ENCODE peak calls at places on chromosomes 13 and 19, in eight cellular contexts. G is left ventricle myocardium inferior; M is epithelial cell of proximal tubule; Y is right atrium auricular region; C is endothelial cell; K is CD8-positive, alpha-beta T cell; R is activated B cell treated with CpG ODN at 0.5 μM for 24 hours; Q is fibroblast of the aortic adventitia. S is an unnamed sample.

GRCh38 chr19:8404391-8405151 is 8.5 kb upstream of the MARCHF2 start:
- DNase-seq in G (no peak), M (no peak), Y (no peak), C (no peak), K (no peak), R (no peak), Q (no peak), S (no peak)

GRCh38 chr13:40388617-40389016 is 277.8 kb downstream of the FOXO1 start:
- DNase-seq in G (no peak), M (no peak), Y (no peak), C (no peak), K (peak), R (peak), Q (no peak), S (peak)

GRCh38 chr13:32824671-32825070 is 191.6 kb upstream of the KL start:
- DNase-seq in G (no peak), M (peak), Y (no peak), C (no peak), K (no peak), R (no peak), Q (peak), S (no peak)

GRCh38 chr13:39417643-39418042 is 185.3 kb downstream of the LHFPL6 start:
- DNase-seq in G (no peak), M (no peak), Y (no peak), C (no peak), K (no peak), R (no peak), Q (peak), S (no peak)

GRCh38 chr19:35087393-35087792 is 28.2 kb upstream of the FXYD3 start:
- DNase-seq in G (no peak), M (no peak), Y (no peak), C (no peak), K (no peak), R (no peak), Q (no peak), S (no peak)

GRCh38 chr13:39818953-39819352 is 163.5 kb downstream of the COG6 start:
- DNase-seq in G (no peak), M (no peak), Y (no peak), C (no peak), K (no peak), R (no peak), Q (no peak), S (no peak)

GRCh38 chr19:23509686-23510450 is 114.6 kb upstream of the ZNF91 start:
- DNase-seq in G (no peak), M (no peak), Y (no peak), C (no peak), K (no peak), R (no peak), Q (no peak), S (no peak)

GRCh38 chr13:89846890-89847585 is 1500.4 kb upstream of the MIR17HG start:
- DNase-seq in G (no peak), M (no peak), Y (no peak), C (no peak), K (no peak), R (no peak), Q (no peak), S (no peak)

GRCh38 chr19:8337728-8338127 is 5.3 kb downstream of the KANK3 start:
- DNase-seq in G (no peak), M (no peak), Y (no peak), C (no peak), K (no peak), R (no peak), Q (no peak), S (no peak)

GRCh38 chr19:5128251-5128931 is 159.5 kb downstream of the KDM4B start:
- DNase-seq in G (peak), M (no peak), Y (peak), C (no peak), K (no peak), R (no peak), Q (peak), S (no peak)

GRCh38 chr13:94764576-94765321 is 52.4 kb upstream of the SOX21 start:
- DNase-seq in G (no peak), M (no peak), Y (no peak), C (no peak), K (no peak), R (no peak), Q (no peak), S (no peak)

GRCh38 chr13:59263531-59263930 is 900.2 kb downstream of the DIAPH3 start:
- DNase-seq in G (no peak), M (no peak), Y (no peak), C (no peak), K (no peak), R (no peak), Q (no peak), S (no peak)

GRCh38 chr13:30719521-30719914 is 15.8 kb upstream of the ALOX5AP start:
- DNase-seq in G (no peak), M (no peak), Y (no peak), C (no peak), K (no peak), R (no peak), Q (no peak), S (no peak)

GRCh38 chr19:46394398-46394797 is 19.0 kb downstream of the CCDC8 start:
- DNase-seq in G (no peak), M (no peak), Y (no peak), C (no peak), K (no peak), R (no peak), Q (peak), S (no peak)

GRCh38 chr13:43132228-43132627 is 108.8 kb downstream of the DNAJC15 start:
- DNase-seq in G (no peak), M (peak), Y (no peak), C (peak), K (no peak), R (no peak), Q (peak), S (peak)

GRCh38 chr13:111666377-111666776 is 345.9 kb downstream of the TEX29 start:
- DNase-seq in G (no peak), M (no peak), Y (no peak), C (no peak), K (no peak), R (no peak), Q (no peak), S (no peak)

GRCh38 chr13:48530833-48531232 is 2.0 kb downstream of the RCBTB2 start:
- DNase-seq in G (no peak), M (no peak), Y (no peak), C (no peak), K (no peak), R (no peak), Q (no peak), S (no peak)

GRCh38 chr13:112896736-112897602 is 72.0 kb upstream of the MCF2L start:
- DNase-seq in G (peak), M (no peak), Y (no peak), C (no peak), K (no peak), R (no peak), Q (no peak), S (no peak)

GRCh38 chr13:53151692-53152421 is 123.2 kb downstream of the OLFM4 start:
- DNase-seq in G (no peak), M (no peak), Y (no peak), C (peak), K (no peak), R (no peak), Q (no peak), S (peak)

GRCh38 chr13:106602178-106602577 is 34.2 kb upstream of the ARGLU1 start:
- DNase-seq in G (no peak), M (no peak), Y (no peak), C (no peak), K (no peak), R (no peak), Q (no peak), S (no peak)

GRCh38 chr19:33055718-33056117 is 9.0 kb downstream of the RHPN2 start:
- DNase-seq in G (no peak), M (no peak), Y (no peak), C (no peak), K (no peak), R (no peak), Q (peak), S (no peak)

GRCh38 chr13:100347941-100348340 is 240.6 kb downstream of the GGACT start:
- DNase-seq in G (no peak), M (no peak), Y (no peak), C (no peak), K (no peak), R (no peak), Q (peak), S (no peak)

GRCh38 chr13:67351915-67352314 is 121.8 kb upstream of the PCDH9 start:
- DNase-seq in G (no peak), M (no peak), Y (no peak), C (no peak), K (no peak), R (no peak), Q (peak), S (no peak)

GRCh38 chr13:35818577-35819165 is 312.5 kb downstream of the DCLK1 start:
- DNase-seq in G (no peak), M (peak), Y (no peak), C (no peak), K (no peak), R (no peak), Q (peak), S (peak)

GRCh38 chr13:34207334-34207733 is 389.4 kb downstream of the RFC3 start:
- DNase-seq in G (peak), M (no peak), Y (no peak), C (no peak), K (no peak), R (no peak), Q (peak), S (no peak)

GRCh38 chr19:39144487-39145071 is 19.0 kb downstream of the PAK4 start:
- DNase-seq in G (no peak), M (no peak), Y (no peak), C (peak), K (no peak), R (no peak), Q (peak), S (no peak)

GRCh38 chr13:46179576-46180368 is 2.2 kb downstream of the LCP1 start:
- DNase-seq in G (peak), M (no peak), Y (no peak), C (no peak), K (peak), R (peak), Q (no peak), S (no peak)

GRCh38 chr13:51978836-51979556 is 32.3 kb downstream of the ATP7B start:
- DNase-seq in G (no peak), M (no peak), Y (no peak), C (no peak), K (no peak), R (no peak), Q (no peak), S (no peak)

GRCh38 chr13:114035583-114036501 is 62.0 kb upstream of the C13orf46 start:
- DNase-seq in G (peak), M (no peak), Y (peak), C (peak), K (no peak), R (no peak), Q (peak), S (no peak)

GRCh38 chr13:52797176-52797575 is 51.3 kb downstream of the PCDH8 start:
- DNase-seq in G (no peak), M (no peak), Y (no peak), C (no peak), K (no peak), R (no peak), Q (no peak), S (no peak)

GRCh38 chr19:45340232-45340898 is at the start of gene KLC3:
- DNase-seq in G (no peak), M (no peak), Y (no peak), C (peak), K (peak), R (peak), Q (no peak), S (peak)

GRCh38 chr13:62781866-62782265 is 1366.2 kb upstream of the PCDH20 start:
- DNase-seq in G (no peak), M (peak), Y (no peak), C (no peak), K (no peak), R (no peak), Q (no peak), S (no peak)

GRCh38 chr19:40191836-40192646 is 815 bp downstream of the MAP3K10 start:
- DNase-seq in G (no peak), M (no peak), Y (no peak), C (peak), K (no peak), R (peak), Q (peak), S (peak)

GRCh38 chr13:41345921-41346589 is 35.0 kb downstream of the NAA16 start:
- DNase-seq in G (no peak), M (no peak), Y (no peak), C (no peak), K (no peak), R (no peak), Q (peak), S (no peak)

GRCh38 chr19:18468517-18468916 is 30.6 kb upstream of the ISYNA1 start:
- DNase-seq in G (no peak), M (no peak), Y (no peak), C (no peak), K (no peak), R (no peak), Q (no peak), S (no peak)

GRCh38 chr19:18469245-18470107 is 31.5 kb upstream of the ISYNA1 start:
- DNase-seq in G (peak), M (peak), Y (peak), C (peak), K (peak), R (peak), Q (peak), S (peak)

GRCh38 chr19:18470787-18471186 is 32.9 kb upstream of the ISYNA1 start:
- DNase-seq in G (no peak), M (no peak), Y (no peak), C (no peak), K (no peak), R (no peak), Q (no peak), S (no peak)

GRCh38 chr19:18468930-18469244 is 31.0 kb upstream of the ISYNA1 start:
- DNase-seq in G (no peak), M (no peak), Y (no peak), C (no peak), K (no peak), R (no peak), Q (no peak), S (no peak)

DNA sequence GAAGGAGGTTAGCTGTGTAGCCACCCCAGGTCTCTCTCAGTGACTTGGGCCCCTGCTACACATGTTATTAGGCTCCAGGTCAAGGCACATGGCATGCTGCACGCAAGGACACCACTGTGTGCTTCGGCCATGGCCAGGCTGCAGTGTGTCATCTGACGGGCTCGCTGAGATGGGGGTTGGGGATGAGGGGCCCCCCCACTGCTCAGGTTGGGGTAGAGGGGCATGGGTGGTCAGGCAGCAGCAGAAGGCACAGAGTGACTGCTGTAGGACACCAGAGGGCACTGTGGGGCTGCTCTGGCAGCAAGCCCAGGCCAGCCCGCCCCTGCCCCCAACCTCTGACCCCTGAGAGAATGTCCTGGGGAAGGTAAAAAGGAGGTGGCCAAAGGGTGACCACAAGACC is 32.2 kb upstream of the ISYNA1 start:
- DNase-seq in G (no peak), M (no peak), Y (no peak), C (peak), K (no peak), R (no peak), Q (peak), S (peak)
- TF ChIP-seq CTCF in G (peak), M (peak), Y (no peak), C (no peak), K (no peak), R (no peak), Q (peak), S (peak)

DNA sequence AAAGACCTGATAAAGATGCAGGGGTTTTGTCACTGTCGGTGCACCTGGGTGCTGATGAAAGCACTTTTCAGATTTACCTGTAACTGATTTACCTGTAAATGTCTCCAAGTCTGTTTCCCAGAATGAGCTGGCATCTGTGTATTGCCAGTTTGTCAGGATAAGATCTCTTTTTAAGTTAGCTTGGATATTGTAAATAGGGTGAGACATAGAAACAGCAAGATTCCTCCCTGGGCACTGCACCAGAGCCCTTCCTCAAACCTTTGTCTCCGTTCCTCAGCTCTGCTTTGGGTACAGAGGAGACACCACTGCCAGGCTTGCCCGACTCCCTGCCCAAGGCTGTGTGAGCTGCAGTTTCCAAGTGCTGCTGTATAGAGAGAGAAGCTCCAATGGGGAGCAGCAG is 158.6 kb downstream of the TNFRSF19 start:
- DNase-seq in G (no peak), M (no peak), Y (no peak), C (no peak), K (no peak), R (no peak), Q (no peak), S (no peak)
- TF ChIP-seq CTCF in G (no peak), M (no peak), Y (no peak), C (no peak), K (no peak), R (no peak), Q (no peak), S (no peak)

DNA sequence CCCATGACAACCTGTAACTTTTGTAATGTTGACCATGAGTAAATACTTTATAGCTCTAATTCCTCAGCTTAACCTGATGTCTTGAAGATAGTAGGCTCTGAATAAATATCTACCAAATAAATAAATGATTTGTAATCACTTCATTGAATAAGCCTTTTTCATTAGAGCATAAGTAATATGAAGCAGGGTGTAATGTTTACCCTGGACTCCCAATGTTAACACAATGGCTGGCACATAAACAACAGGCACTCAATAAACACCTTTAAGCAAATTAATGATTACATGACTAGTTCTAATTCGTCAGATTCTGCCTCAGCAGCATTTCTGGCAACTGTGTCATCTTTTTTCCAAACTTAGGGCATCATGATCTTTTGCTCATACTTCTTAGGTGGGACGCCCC is 396.3 kb downstream of the LIG4 start:
- DNase-seq in G (no peak), M (no peak), Y (no peak), C (no peak), K (no peak), R (no peak), Q (no peak), S (no peak)
- TF ChIP-seq CTCF in G (no peak), M (no peak), Y (no peak), C (no peak), K (no peak), R (no peak), Q (no peak), S (no peak)

DNA sequence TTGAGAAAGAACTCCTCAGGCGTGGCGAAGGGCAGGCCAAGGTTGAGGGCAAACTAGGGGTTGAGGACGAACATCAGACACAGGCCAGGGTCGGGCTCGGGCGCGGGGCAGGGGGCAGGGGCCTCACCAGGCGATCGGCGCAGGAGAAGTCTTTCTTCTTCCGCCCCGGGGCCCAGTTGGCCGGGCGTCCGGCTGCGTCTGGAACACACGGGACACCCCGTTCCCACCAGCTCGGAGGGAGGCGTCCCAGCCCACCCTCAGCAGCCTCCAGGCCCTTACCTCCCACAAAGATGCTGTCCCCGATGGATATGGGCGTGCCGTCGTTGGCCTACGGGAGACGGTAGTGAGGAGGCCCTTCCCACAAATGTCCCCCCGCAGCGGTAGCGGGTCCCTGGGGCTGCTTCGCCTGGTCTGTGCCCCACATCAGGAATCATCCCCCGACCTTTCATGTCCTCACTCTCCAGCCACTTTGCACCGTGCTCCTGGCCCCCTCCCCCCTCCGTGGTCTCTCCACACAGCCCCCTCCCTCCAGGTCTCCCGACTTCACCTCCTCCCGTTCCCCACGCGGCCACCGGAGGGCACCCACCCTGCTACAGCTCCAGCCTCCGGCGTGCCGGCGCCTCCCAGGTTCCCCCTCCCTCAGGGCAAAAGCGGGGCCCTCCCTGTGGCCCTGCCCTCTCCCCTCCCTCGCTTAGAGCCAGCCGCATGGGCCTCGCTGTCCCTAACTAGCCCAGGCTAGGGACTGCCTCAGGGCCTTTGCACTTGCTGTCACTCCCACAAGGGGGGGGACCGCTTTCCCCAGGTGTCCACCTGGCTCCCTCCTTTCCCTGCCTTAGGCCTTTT is 4.7 kb downstream of the PNKP start:
- DNase-seq in G (no peak), M (no peak), Y (no peak), C (peak), K (no peak), R (no peak), Q (no peak), S (no peak)
- TF ChIP-seq CTCF in G (peak), M (peak), Y (no peak), C (no peak), K (no peak), R (no peak), Q (peak), S (no peak)

DNA sequence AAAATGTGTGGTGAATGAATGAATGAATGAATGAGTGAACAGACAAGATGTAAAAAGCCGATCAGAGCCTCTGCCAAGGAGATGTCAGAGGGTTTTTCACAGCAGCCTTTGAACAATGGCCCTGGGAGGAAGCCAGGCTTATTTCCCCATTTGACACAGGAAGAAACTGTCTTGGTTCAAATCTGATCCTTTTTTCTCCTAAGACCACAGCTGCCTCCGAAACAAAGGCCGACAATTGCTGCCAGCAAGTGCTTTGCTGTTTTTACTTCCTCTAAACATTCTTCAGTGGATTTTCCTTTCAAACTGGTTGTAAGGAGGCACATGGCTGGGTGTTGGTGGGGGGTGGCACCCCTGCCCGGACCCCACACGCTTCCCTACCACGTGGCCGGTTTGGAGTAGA is 44.2 kb upstream of the HOMER3 start:
- DNase-seq in G (no peak), M (no peak), Y (no peak), C (peak), K (no peak), R (no peak), Q (peak), S (no peak)
- TF ChIP-seq CTCF in G (no peak), M (no peak), Y (no peak), C (no peak), K (no peak), R (no peak), Q (no peak), S (no peak)

GRCh38 chr13:26787961-26788360 is 27.4 kb upstream of the GPR12 start:
- DNase-seq in G (no peak), M (no peak), Y (no peak), C (no peak), K (no peak), R (no peak), Q (no peak), S (no peak)
- TF ChIP-seq CTCF in G (no peak), M (no peak), Y (no peak), C (no peak), K (no peak), R (no peak), Q (no peak), S (no peak)

S was measured in GM13976.